ENCODE peak calls at places on chromosomes 6 and 20, in seven cellular contexts. One of them, this sample, is unnamed.

GRCh38 chr6:43604174-43604573 is 24.9 kb downstream of the GTPBP2 start:
- DNase-seq in upper lobe of left lung: no peak
- DNase-seq in A549: no peak
- DNase-seq in HepG2: no peak
- DNase-seq in transverse colon: no peak
- DNase-seq in GM12878: no peak
- DNase-seq in tibial nerve: no peak
- DNase-seq in this sample: no peak

GRCh38 chr6:149007846-149008245 is 261.0 kb downstream of the UST start:
- DNase-seq in transverse colon: no peak
- DNase-seq in HepG2: no peak
- DNase-seq in A549: no peak
- DNase-seq in GM12878: no peak
- DNase-seq in upper lobe of left lung: no peak
- DNase-seq in tibial nerve: no peak
- DNase-seq in this sample: no peak

GRCh38 chr6:45504947-45505346 is 127.2 kb upstream of the SUPT3H start:
- DNase-seq in HepG2: no peak
- DNase-seq in tibial nerve: no peak
- DNase-seq in upper lobe of left lung: no peak
- DNase-seq in GM12878: no peak
- DNase-seq in A549: no peak
- DNase-seq in transverse colon: no peak
- DNase-seq in this sample: peak

GRCh38 chr6:12354499-12354898 is 64.3 kb downstream of the EDN1 start:
- DNase-seq in GM12878: peak
- DNase-seq in transverse colon: peak
- DNase-seq in HepG2: no peak
- DNase-seq in A549: no peak
- DNase-seq in tibial nerve: no peak
- DNase-seq in upper lobe of left lung: no peak
- DNase-seq in this sample: peak

GRCh38 chr6:75621846-75622245 is 20.2 kb downstream of the SENP6 start:
- DNase-seq in transverse colon: no peak
- DNase-seq in tibial nerve: no peak
- DNase-seq in A549: no peak
- DNase-seq in upper lobe of left lung: no peak
- DNase-seq in HepG2: no peak
- DNase-seq in GM12878: no peak
- DNase-seq in this sample: no peak

GRCh38 chr6:46691052-46691451 is 3.4 kb downstream of the TDRD6 start:
- DNase-seq in tibial nerve: no peak
- DNase-seq in upper lobe of left lung: no peak
- DNase-seq in HepG2: no peak
- DNase-seq in GM12878: no peak
- DNase-seq in A549: no peak
- DNase-seq in transverse colon: no peak
- DNase-seq in this sample: no peak

GRCh38 chr6:148818939-148819575 is 72.2 kb downstream of the UST start:
- DNase-seq in upper lobe of left lung: no peak
- DNase-seq in A549: no peak
- DNase-seq in tibial nerve: no peak
- DNase-seq in HepG2: no peak
- DNase-seq in transverse colon: no peak
- DNase-seq in GM12878: no peak
- DNase-seq in this sample: no peak

GRCh38 chr20:41627001-41627400 is 8.8 kb upstream of the CHD6 start:
- DNase-seq in GM12878: no peak
- DNase-seq in upper lobe of left lung: no peak
- DNase-seq in HepG2: peak
- DNase-seq in tibial nerve: no peak
- DNase-seq in transverse colon: no peak
- DNase-seq in A549: no peak
- DNase-seq in this sample: no peak

GRCh38 chr6:17730078-17730704 is 23.5 kb upstream of the NUP153 start:
- DNase-seq in HepG2: no peak
- DNase-seq in A549: no peak
- DNase-seq in transverse colon: no peak
- DNase-seq in GM12878: no peak
- DNase-seq in upper lobe of left lung: no peak
- DNase-seq in tibial nerve: no peak
- DNase-seq in this sample: no peak

GRCh38 chr6:167492096-167492449 is 167.2 kb downstream of the TTLL2 start:
- DNase-seq in GM12878: no peak
- DNase-seq in tibial nerve: peak
- DNase-seq in transverse colon: no peak
- DNase-seq in A549: no peak
- DNase-seq in HepG2: no peak
- DNase-seq in upper lobe of left lung: no peak
- DNase-seq in this sample: no peak

GRCh38 chr6:132713355-132714134 is at the start of gene VNN1:
- DNase-seq in HepG2: no peak
- DNase-seq in transverse colon: peak
- DNase-seq in upper lobe of left lung: no peak
- DNase-seq in A549: no peak
- DNase-seq in tibial nerve: peak
- DNase-seq in GM12878: no peak
- DNase-seq in this sample: no peak

GRCh38 chr20:13262701-13263335 is 41.7 kb downstream of the ISM1 start:
- DNase-seq in A549: no peak
- DNase-seq in transverse colon: no peak
- DNase-seq in tibial nerve: no peak
- DNase-seq in HepG2: no peak
- DNase-seq in upper lobe of left lung: no peak
- DNase-seq in GM12878: no peak
- DNase-seq in this sample: no peak

GRCh38 chr6:91704531-91704930 is 1117.7 kb upstream of the MAP3K7 start:
- DNase-seq in transverse colon: no peak
- DNase-seq in HepG2: no peak
- DNase-seq in tibial nerve: no peak
- DNase-seq in upper lobe of left lung: no peak
- DNase-seq in A549: no peak
- DNase-seq in GM12878: no peak
- DNase-seq in this sample: no peak

GRCh38 chr6:30763618-30764489 is 19.5 kb upstream of the IER3 start:
- DNase-seq in tibial nerve: no peak
- DNase-seq in A549: peak
- DNase-seq in GM12878: peak
- DNase-seq in HepG2: peak
- DNase-seq in transverse colon: no peak
- DNase-seq in upper lobe of left lung: no peak
- DNase-seq in this sample: no peak

GRCh38 chr20:7855545-7855944 is 84.7 kb downstream of the HAO1 start:
- DNase-seq in tibial nerve: no peak
- DNase-seq in A549: peak
- DNase-seq in upper lobe of left lung: no peak
- DNase-seq in transverse colon: no peak
- DNase-seq in HepG2: no peak
- DNase-seq in GM12878: no peak
- DNase-seq in this sample: no peak

GRCh38 chr20:13220857-13221297 is at the start of gene ISM1:
- DNase-seq in upper lobe of left lung: peak
- DNase-seq in transverse colon: no peak
- DNase-seq in GM12878: no peak
- DNase-seq in tibial nerve: no peak
- DNase-seq in HepG2: no peak
- DNase-seq in A549: peak
- DNase-seq in this sample: no peak

GRCh38 chr20:53865905-53866786 is 204.2 kb downstream of the BCAS1 start:
- DNase-seq in GM12878: no peak
- DNase-seq in HepG2: peak
- DNase-seq in upper lobe of left lung: no peak
- DNase-seq in A549: peak
- DNase-seq in transverse colon: peak
- DNase-seq in tibial nerve: peak
- DNase-seq in this sample: peak

GRCh38 chr6:30893666-30894065 is 9.3 kb downstream of the DDR1 start:
- DNase-seq in HepG2: no peak
- DNase-seq in upper lobe of left lung: no peak
- DNase-seq in tibial nerve: no peak
- DNase-seq in GM12878: no peak
- DNase-seq in A549: no peak
- DNase-seq in transverse colon: no peak
- DNase-seq in this sample: no peak

GRCh38 chr6:169169375-169169774 is 84.3 kb downstream of the THBS2 start:
- DNase-seq in transverse colon: no peak
- DNase-seq in upper lobe of left lung: no peak
- DNase-seq in HepG2: no peak
- DNase-seq in GM12878: no peak
- DNase-seq in tibial nerve: no peak
- DNase-seq in A549: no peak
- DNase-seq in this sample: peak

GRCh38 chr6:168524644-168525043 is 83.7 kb downstream of the SMOC2 start:
- DNase-seq in tibial nerve: peak
- DNase-seq in upper lobe of left lung: no peak
- DNase-seq in A549: no peak
- DNase-seq in GM12878: no peak
- DNase-seq in HepG2: no peak
- DNase-seq in transverse colon: no peak
- DNase-seq in this sample: no peak

GRCh38 chr20:36833275-36834020 is 42.5 kb upstream of the TLDC2 start:
- DNase-seq in tibial nerve: no peak
- DNase-seq in A549: no peak
- DNase-seq in HepG2: no peak
- DNase-seq in transverse colon: peak
- DNase-seq in upper lobe of left lung: no peak
- DNase-seq in GM12878: no peak
- DNase-seq in this sample: no peak

DNA sequence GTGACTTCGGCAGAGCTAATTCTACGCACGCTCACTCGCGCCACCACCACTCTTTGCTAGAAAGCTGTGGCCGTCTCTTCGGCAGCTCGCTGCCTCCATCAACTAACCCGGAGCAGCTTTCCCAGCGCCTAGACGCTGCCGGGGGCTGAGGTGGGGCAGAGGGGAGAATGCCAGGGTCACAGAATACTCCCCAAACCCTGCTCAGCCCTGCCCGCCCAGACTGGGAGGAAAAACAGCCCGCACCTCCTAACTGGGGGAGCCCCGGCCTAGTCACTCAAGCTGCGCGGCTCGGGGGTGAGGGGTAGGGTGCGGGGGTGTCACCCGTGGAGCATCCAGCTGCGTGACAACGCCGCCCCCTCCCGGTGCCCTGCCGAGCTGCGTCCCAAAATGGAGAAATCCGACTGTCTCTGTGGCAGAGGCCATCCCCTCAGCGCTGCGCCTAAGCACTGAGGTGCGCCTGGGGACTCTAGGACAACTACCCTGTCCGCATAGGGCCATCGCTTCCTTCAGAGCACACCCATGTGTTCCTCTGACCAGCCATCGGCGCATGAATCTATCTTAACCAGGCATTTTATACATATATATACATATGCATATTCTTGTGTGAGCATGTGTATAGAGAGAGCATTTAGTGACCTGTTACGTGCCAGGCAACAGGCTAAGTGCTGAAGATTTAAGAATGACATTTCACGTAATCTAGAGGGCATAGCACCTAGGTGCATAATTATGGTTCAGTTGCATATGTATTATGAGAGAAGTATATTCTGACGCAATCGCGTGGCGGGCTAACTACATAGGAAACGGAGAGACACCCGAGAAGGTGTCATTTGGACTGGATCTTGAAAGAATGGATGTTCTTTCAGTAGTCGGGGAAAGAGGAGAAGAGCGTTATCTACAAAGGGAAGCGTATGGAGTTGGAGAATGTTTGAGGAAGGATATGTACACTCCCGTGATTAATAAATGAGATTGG is 1.5 kb upstream of the TENT5A start:
- DNase-seq in transverse colon: peak
- DNase-seq in HepG2: peak
- DNase-seq in GM12878: no peak
- DNase-seq in tibial nerve: peak
- DNase-seq in A549: peak
- DNase-seq in upper lobe of left lung: peak
- DNase-seq in this sample: peak
- TF ChIP-seq CTCF in transverse colon: peak
- TF ChIP-seq CTCF in HepG2: peak
- TF ChIP-seq CTCF in GM12878: peak
- TF ChIP-seq CTCF in tibial nerve: peak
- TF ChIP-seq CTCF in A549: peak
- TF ChIP-seq CTCF in upper lobe of left lung: peak
- TF ChIP-seq CTCF in this sample: peak

DNA sequence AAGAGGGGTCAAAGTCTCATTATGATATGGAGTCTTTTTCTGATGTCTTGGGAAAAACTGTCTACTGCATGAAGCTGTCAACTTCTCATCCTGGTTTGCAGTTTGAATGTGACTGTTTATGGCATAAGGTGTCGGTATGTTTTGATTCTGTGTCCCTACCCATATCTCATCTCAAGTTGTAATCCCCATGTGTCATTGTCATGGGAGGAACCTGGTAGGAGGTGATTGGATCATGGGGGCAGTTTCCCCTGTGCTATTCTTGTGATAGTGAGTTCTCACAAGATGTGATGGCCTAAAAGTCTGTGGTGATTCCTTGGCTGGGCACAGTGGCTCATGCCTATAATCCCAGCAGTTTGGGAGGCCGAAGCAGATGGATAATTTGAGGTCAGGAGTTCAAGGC is 47.6 kb downstream of the MRAP2 start:
- DNase-seq in A549: no peak
- DNase-seq in upper lobe of left lung: no peak
- DNase-seq in GM12878: no peak
- DNase-seq in tibial nerve: no peak
- DNase-seq in transverse colon: no peak
- DNase-seq in HepG2: no peak
- DNase-seq in this sample: no peak
- H3K4me3 ChIP-seq in A549: no peak
- H3K4me3 ChIP-seq in upper lobe of left lung: no peak
- H3K4me3 ChIP-seq in GM12878: no peak
- H3K4me3 ChIP-seq in tibial nerve: no peak
- H3K4me3 ChIP-seq in transverse colon: no peak
- H3K4me3 ChIP-seq in HepG2: no peak
- H3K4me3 ChIP-seq in this sample: no peak

DNA sequence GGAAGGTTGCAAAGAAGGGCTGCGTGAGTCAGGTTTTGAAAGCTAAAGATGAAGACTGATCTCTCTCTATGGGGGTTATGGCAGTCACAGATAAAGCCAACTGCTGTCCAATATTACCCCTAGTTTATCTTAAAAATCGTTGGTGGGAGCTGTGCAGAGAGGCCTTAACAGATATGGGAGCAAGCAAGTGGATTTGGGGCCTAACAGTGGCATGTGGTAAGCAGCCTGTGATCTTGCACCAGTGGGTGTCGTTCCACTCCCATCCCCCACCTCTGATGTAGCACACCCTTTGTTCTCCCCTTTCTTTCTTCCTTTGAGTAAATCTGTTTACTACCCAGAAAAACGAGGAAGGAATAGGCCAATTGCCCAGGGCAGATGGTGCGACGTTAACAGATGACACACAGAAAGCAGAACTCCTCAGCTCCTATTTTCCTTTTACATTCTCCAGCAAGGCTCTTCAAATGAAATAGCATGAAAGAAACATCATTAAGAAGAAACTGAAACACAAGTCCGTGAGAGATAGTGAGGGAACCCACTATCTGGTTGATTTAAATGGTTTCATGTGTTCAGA is 274.1 kb upstream of the CITED2 start:
- DNase-seq in upper lobe of left lung: no peak
- DNase-seq in A549: no peak
- DNase-seq in HepG2: no peak
- DNase-seq in GM12878: no peak
- DNase-seq in transverse colon: no peak
- DNase-seq in tibial nerve: no peak
- DNase-seq in this sample: no peak
- TF ChIP-seq EP300 in upper lobe of left lung: no peak
- TF ChIP-seq EP300 in A549: no peak
- TF ChIP-seq EP300 in HepG2: no peak
- TF ChIP-seq EP300 in GM12878: no peak
- TF ChIP-seq EP300 in transverse colon: no peak
- TF ChIP-seq EP300 in tibial nerve: peak
- TF ChIP-seq EP300 in this sample: no peak

GRCh38 chr6:118288355-118289124 is 259.6 kb upstream of the PLN start:
- DNase-seq in A549: no peak
- DNase-seq in upper lobe of left lung: no peak
- DNase-seq in GM12878: no peak
- DNase-seq in transverse colon: no peak
- DNase-seq in HepG2: no peak
- DNase-seq in tibial nerve: no peak
- DNase-seq in this sample: no peak
- TF ChIP-seq CTCF in A549: no peak
- TF ChIP-seq CTCF in upper lobe of left lung: no peak
- TF ChIP-seq CTCF in GM12878: no peak
- TF ChIP-seq CTCF in transverse colon: no peak
- TF ChIP-seq CTCF in HepG2: no peak
- TF ChIP-seq CTCF in tibial nerve: peak
- TF ChIP-seq CTCF in this sample: no peak

This sample was measured in stomach.